ENCODE peak calls at places on chromosomes 12 and 14, in six cellular contexts. T, A, Y, W, D and F are unnamed samples.
A peak's percentile ranks its signal among the peaks of the same experiment; 100 is the strongest.

GRCh38 chr12:129119537-129119936 is 266.3 kb downstream of the GLT1D1 start:
- DNase-seq in W (no peak), T (no peak), A (no peak), D (no peak), Y (no peak), F (no peak)

GRCh38 chr12:29148958-29149690 is at the start of gene FAR2:
- DNase-seq in A (peak; percentile 90), W (peak; percentile 76), T (peak; percentile 43), D (no peak), Y (peak; percentile 79), F (peak; percentile 82)

GRCh38 chr14:100398044-100398443 is 74.9 kb downstream of the SLC25A47 start:
- DNase-seq in T (peak; percentile 53), W (no peak), A (no peak), Y (no peak), D (no peak), F (no peak)

GRCh38 chr12:117972341-117972740 is 3.6 kb upstream of the KSR2 start:
- DNase-seq in D (no peak), A (no peak), T (no peak), Y (no peak), W (no peak), F (no peak)

GRCh38 chr14:99356031-99356430 is 84.0 kb upstream of the BCL11B start:
- DNase-seq in D (no peak), W (no peak), T (no peak), Y (no peak), A (no peak), F (no peak)

GRCh38 chr12:51777457-51777856 is 71.1 kb downstream of the FIGNL2 start:
- DNase-seq in D (no peak), Y (no peak), W (no peak), A (no peak), T (no peak), F (no peak)

GRCh38 chr12:119258149-119258548 is 76.4 kb upstream of the CCDC60 start:
- DNase-seq in W (no peak), A (no peak), T (no peak), D (no peak), Y (no peak), F (no peak)

GRCh38 chr12:14366211-14366762 is 805 bp downstream of the ATF7IP start:
- DNase-seq in T (peak; percentile 88), D (peak; percentile 10), Y (no peak), W (no peak), A (no peak), F (no peak)

GRCh38 chr12:20482680-20483079 is 114.3 kb downstream of the PDE3A start:
- DNase-seq in D (no peak), A (no peak), T (no peak), Y (no peak), W (no peak), F (no peak)

GRCh38 chr14:65312859-65313258 is 99.7 kb upstream of the FUT8 start:
- DNase-seq in W (no peak), D (no peak), Y (no peak), A (no peak), T (no peak), F (no peak)

GRCh38 chr14:68306934-68307758 is 485.7 kb downstream of the ZFP36L1 start:
- DNase-seq in T (no peak), Y (no peak), W (no peak), D (no peak), A (no peak), F (no peak)

GRCh38 chr14:98578204-98578603 is 693.8 kb downstream of the BCL11B start:
- DNase-seq in D (no peak), T (peak; percentile 6), Y (no peak), W (no peak), A (no peak), F (no peak)

GRCh38 chr14:28661171-28661772 is 105.3 kb upstream of the FOXG1 start:
- DNase-seq in Y (no peak), W (no peak), D (no peak), A (no peak), T (peak; percentile 81), F (no peak)

GRCh38 chr12:75944097-75944904 is 87.3 kb downstream of the PHLDA1 start:
- DNase-seq in T (peak; percentile 84), Y (peak; percentile 7), W (peak; percentile 74), D (peak; percentile 44), A (no peak), F (no peak)

GRCh38 chr14:99263564-99264330 is 8.2 kb downstream of the BCL11B start:
- DNase-seq in W (no peak), A (no peak), D (no peak), T (no peak), Y (no peak), F (no peak)

GRCh38 chr12:81077329-81077685 is 572 bp upstream of the ACSS3 start:
- DNase-seq in W (no peak), A (peak; percentile 20), T (no peak), Y (no peak), D (no peak), F (peak; percentile 77)

GRCh38 chr12:116718578-116719454 is 19.1 kb downstream of the SPRING1 start:
- DNase-seq in D (no peak), W (no peak), T (peak; percentile 67), Y (no peak), A (no peak), F (no peak)

GRCh38 chr12:85828576-85828975 is 7.6 kb downstream of the RASSF9 start:
- DNase-seq in A (no peak), T (no peak), D (no peak), Y (no peak), W (no peak), F (no peak)

GRCh38 chr12:114684870-114685273 is 897 bp upstream of the TBX3 start:
- DNase-seq in A (no peak), D (no peak), Y (no peak), W (no peak), T (no peak), F (no peak)

GRCh38 chr14:37416264-37416663 is 178.8 kb downstream of the FOXA1 start:
- DNase-seq in A (no peak), T (no peak), Y (no peak), W (no peak), D (no peak), F (no peak)

GRCh38 chr12:31033146-31033545 is 40.5 kb upstream of the DDX11 start:
- DNase-seq in W (no peak), T (no peak), Y (no peak), A (no peak), D (no peak), F (no peak)

GRCh38 chr12:23533295-23533694 is 416.2 kb downstream of the SOX5 start:
- DNase-seq in A (no peak), D (no peak), W (no peak), Y (no peak), T (no peak), F (no peak)

GRCh38 chr12:76085159-76085868 is 829 bp upstream of the NAP1L1 start:
- DNase-seq in D (no peak), Y (no peak), A (no peak), T (peak; percentile 74), W (peak; percentile 59), F (no peak)

GRCh38 chr14:95156765-95157194 is 549 bp downstream of the DICER1 start:
- DNase-seq in D (no peak), A (peak; percentile 91), Y (peak; percentile 19), T (no peak), W (peak; percentile 75), F (peak; percentile 80)

GRCh38 chr12:131194166-131194565 is 240.5 kb downstream of the ADGRD1 start:
- DNase-seq in Y (no peak), T (no peak), W (no peak), D (no peak), A (no peak), F (no peak)

GRCh38 chr14:30709201-30709600 is 87.1 kb downstream of the SCFD1 start:
- DNase-seq in D (no peak), W (no peak), Y (no peak), T (no peak), A (no peak), F (no peak)

GRCh38 chr12:100127766-100128508 is 14.7 kb downstream of the BLTP3B start:
- DNase-seq in A (no peak), W (no peak), Y (peak; percentile 79), D (peak; percentile 45), T (no peak), F (no peak)

GRCh38 chr14:68458840-68459469 is 333.9 kb downstream of the ZFP36L1 start:
- DNase-seq in W (no peak), T (peak; percentile 93), Y (no peak), D (peak; percentile 71), A (no peak), F (no peak)

GRCh38 chr12:56718636-56719035 is 6.5 kb downstream of the NACA start:
- DNase-seq in W (no peak), A (peak; percentile 2), Y (no peak), T (no peak), D (no peak), F (no peak)

GRCh38 chr14:29654910-29655590 is 272.6 kb downstream of the PRKD1 start:
- DNase-seq in D (no peak), Y (no peak), W (no peak), T (peak; percentile 42), A (no peak), F (no peak)